ENCODE peak calls at places on chromosomes 1 and 21, in four cellular contexts. S is WTC11, A is K562, Y is GM12878. P is an unnamed sample.
A peak's percentile ranks its signal among the peaks of the same experiment; 100 is the strongest.

GRCh38 chr1:89728381-89728780 is 92.5 kb upstream of the LRRC8D start:
- DNase-seq in S (no peak), A (no peak), Y (no peak), P (no peak)

GRCh38 chr1:209409786-209410185 is 173.7 kb upstream of the CAMK1G start:
- DNase-seq in S (no peak), A (no peak), Y (no peak), P (no peak)

GRCh38 chr1:227889863-227890405 is 57.8 kb downstream of the WNT9A start:
- DNase-seq in S (no peak), A (no peak), Y (no peak), P (no peak)

GRCh38 chr1:72690871-72691270 is 408.5 kb upstream of the NEGR1 start:
- DNase-seq in S (no peak), A (no peak), Y (no peak), P (no peak)

GRCh38 chr1:229452956-229453801 is 19.3 kb upstream of the ACTA1 start:
- DNase-seq in S (no peak), A (no peak), Y (no peak), P (peak; percentile 13)

GRCh38 chr1:36349241-36349671 is 25.8 kb upstream of the EVA1B start:
- DNase-seq in S (no peak), A (no peak), Y (peak; percentile 88), P (peak; percentile 11)

GRCh38 chr1:4825841-4826450 is 171.5 kb downstream of the AJAP1 start:
- DNase-seq in S (no peak), A (no peak), Y (no peak), P (peak; percentile 25)

GRCh38 chr1:94713472-94714141 is 106.5 kb upstream of the SLC44A3 start:
- DNase-seq in S (peak; percentile 83), A (no peak), Y (no peak), P (peak; percentile 92)

GRCh38 chr1:202343652-202344349 is 2.1 kb upstream of the UBE2T start:
- DNase-seq in S (no peak), A (peak; percentile 40), Y (no peak), P (peak; percentile 56)

GRCh38 chr21:17270234-17270633 is 242.6 kb upstream of the CXADR start:
- DNase-seq in S (no peak), A (no peak), Y (no peak), P (peak; percentile 34)

GRCh38 chr1:55057956-55058298 is 18.6 kb downstream of the PCSK9 start:
- DNase-seq in S (no peak), A (no peak), Y (no peak), P (no peak)

GRCh38 chr1:55059302-55060132 is 20.2 kb downstream of the PCSK9 start:
- DNase-seq in S (no peak), A (no peak), Y (no peak), P (no peak)

GRCh38 chr1:55056632-55056992 is 17.3 kb downstream of the PCSK9 start:
- DNase-seq in S (no peak), A (no peak), Y (no peak), P (no peak)

GRCh38 chr1:55055951-55056631 is 16.7 kb downstream of the PCSK9 start:
- DNase-seq in S (no peak), A (no peak), Y (no peak), P (no peak)

GRCh38 chr1:55057270-55057955 is 18.1 kb downstream of the PCSK9 start:
- DNase-seq in S (no peak), A (no peak), Y (no peak), P (no peak)
- TF ChIP-seq CBFB in S (no peak), A (no peak), Y (no peak), P (no peak)

DNA sequence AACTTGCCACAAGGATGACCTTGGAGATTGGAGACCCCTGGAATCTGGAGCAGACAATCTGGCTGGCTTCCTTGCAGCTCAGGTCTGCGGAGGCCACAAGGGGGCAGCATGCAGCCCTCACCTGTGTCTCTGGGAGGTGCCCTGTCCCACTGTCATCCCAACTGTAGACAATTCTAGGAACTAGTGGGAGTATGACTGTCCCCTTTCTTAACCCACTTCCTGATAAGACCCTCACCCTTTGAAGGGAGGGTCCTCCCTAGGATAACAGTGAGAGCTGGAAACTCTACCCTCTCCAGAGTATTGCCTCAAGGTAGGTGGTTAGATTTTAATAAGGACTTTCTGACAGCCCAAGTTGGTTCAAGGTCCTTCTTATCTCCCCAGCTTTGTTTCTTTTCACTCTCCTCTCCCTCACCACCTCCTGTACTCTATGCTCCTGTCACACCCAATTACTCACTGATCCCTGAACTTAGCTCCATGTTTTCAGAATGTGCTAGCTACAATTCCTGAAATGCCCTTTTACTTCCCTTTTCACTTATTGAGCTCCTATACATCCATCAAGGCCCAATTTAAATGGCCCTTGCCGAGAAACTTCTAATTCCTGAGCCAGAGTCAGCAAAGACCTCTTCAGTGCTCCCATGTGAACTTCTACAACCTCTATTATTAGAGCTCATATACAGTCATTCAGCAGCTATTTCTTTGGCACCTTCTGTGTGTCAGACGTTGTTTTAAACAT is 9.2 kb upstream of the KCNQ4 start:
- DNase-seq in S (peak; percentile 86), A (peak; percentile 85), Y (no peak), P (peak; percentile 36)
- TF ChIP-seq CBFB in S (no peak), A (no peak), Y (no peak), P (no peak)

DNA sequence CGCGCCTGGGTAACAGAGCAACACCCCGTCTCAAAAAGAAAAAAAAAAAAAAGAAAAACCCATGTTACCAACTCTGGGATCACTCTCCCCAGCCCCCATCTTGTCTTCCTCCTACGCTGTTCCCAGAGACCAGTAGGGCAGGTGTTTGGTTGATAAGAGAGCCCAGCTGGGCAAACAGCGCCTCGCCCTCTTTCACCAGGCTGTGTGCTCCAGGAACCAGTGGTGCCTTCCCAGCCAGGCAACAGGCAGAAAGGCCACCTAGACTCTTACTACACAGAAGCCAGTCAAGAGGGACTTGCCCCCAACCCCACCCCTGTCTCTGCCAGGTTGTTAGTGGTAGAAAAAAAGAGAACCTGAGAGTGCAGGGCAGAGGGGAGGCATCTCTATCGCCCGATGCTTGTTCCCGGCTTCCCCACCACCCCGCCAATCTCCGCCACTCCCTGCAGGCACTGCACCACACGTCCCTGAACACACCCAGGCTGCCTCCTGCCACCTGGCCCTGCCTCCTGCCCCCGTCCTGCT is 14.0 kb upstream of the CTRC start:
- DNase-seq in S (no peak), A (peak; percentile 82), Y (no peak), P (no peak)
- TF ChIP-seq CBFB in S (no peak), A (no peak), Y (no peak), P (no peak)

GRCh38 chr1:32798191-32798590 is 19.0 kb downstream of the YARS1 start:
- DNase-seq in S (no peak), A (no peak), Y (no peak), P (no peak)
- TF ChIP-seq CBFB in S (no peak), A (no peak), Y (no peak), P (no peak)

DNA sequence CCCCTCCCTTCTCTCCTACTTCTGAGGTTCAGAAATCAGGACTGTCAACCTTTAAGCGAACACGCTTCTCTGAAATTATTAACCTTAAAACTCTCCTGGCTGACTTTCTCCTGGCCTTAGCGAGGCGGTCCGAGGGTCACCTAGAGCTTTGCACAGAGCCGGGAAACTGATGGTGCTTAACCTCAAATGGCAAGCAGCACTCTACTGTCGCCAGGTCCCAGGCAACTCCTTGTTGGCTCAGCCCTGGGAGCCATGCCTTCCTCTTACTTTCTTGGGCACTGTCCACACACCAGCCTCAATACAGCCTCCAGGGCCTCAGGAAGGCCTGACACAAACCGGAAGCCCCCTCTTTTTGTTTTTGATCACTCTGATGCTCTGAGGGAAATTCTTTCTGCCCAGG is 3.8 kb downstream of the TRABD2B start:
- DNase-seq in S (no peak), A (no peak), Y (no peak), P (no peak)
- TF ChIP-seq CBFB in S (no peak), A (no peak), Y (no peak), P (no peak)

GRCh38 chr1:205775717-205776056 is 405 bp upstream of the RAB29 start:
- DNase-seq in S (no peak), A (no peak), Y (no peak), P (no peak)
- TF ChIP-seq CBFB in S (no peak), A (no peak), Y (no peak), P (no peak)

GRCh38 chr1:2834741-2835564 is 33.5 kb upstream of the TTC34 start:
- DNase-seq in S (no peak), A (no peak), Y (no peak), P (no peak)
- TF ChIP-seq CBFB in S (no peak), A (no peak), Y (no peak), P (no peak)

P was measured in HepG2.